ENCODE peak calls at places on chromosomes 4 and X, in seven cellular contexts. W, Y, D, T, B, V and K are unnamed samples.

GRCh38 chr4:11408569-11408968 is 20.1 kb downstream of the HS3ST1 start:
- ATAC-seq in Y (no peak), V (no peak), W (no peak), D (no peak), T (no peak), B (no peak), K (peak; percentile 9)

GRCh38 chr4:24805036-24805435 is 9.7 kb downstream of the SOD3 start:
- ATAC-seq in B (no peak), W (no peak), D (no peak), V (peak; percentile 74), T (no peak), Y (peak; percentile 81), K (no peak)

GRCh38 chr4:6610856-6611430 is 29.5 kb upstream of the MRFAP1 start:
- ATAC-seq in D (no peak), Y (no peak), T (no peak), W (no peak), V (no peak), B (no peak), K (no peak)

GRCh38 chr4:184255361-184255760 is 37.7 kb upstream of the ENPP6 start:
- ATAC-seq in D (no peak), B (no peak), W (no peak), Y (no peak), T (no peak), V (no peak), K (no peak)

GRCh38 chr4:667545-667925 is 6.5 kb downstream of the ATP5ME start:
- ATAC-seq in V (no peak), Y (no peak), T (no peak), W (no peak), B (no peak), D (no peak), K (no peak)

GRCh38 chrX:110409925-110410324 is 51.3 kb downstream of the RTL9 start:
- ATAC-seq in B (peak; percentile 69), Y (no peak), T (no peak), D (no peak), V (no peak), W (no peak), K (peak; percentile 77)

GRCh38 chrX:114532093-114532805 is 51.6 kb upstream of the HTR2C start:
- ATAC-seq in B (no peak), T (no peak), V (no peak), W (no peak), Y (no peak), D (no peak), K (no peak)

GRCh38 chr4:915595-915994 is 16.5 kb downstream of the GAK start:
- ATAC-seq in V (peak; percentile 70), T (no peak), D (no peak), Y (peak; percentile 67), B (no peak), W (peak; percentile 63), K (no peak)

GRCh38 chrX:9647475-9647874 is 118.2 kb downstream of the GPR143 start:
- ATAC-seq in Y (no peak), D (no peak), T (no peak), W (no peak), B (no peak), V (no peak), K (no peak)

GRCh38 chr4:152024881-152025280 is 264.1 kb upstream of the GATB start:
- ATAC-seq in V (no peak), W (no peak), D (no peak), B (no peak), Y (no peak), T (peak; percentile 63), K (no peak)

GRCh38 chr4:113537183-113537977 is 224.2 kb downstream of the CAMK2D start:
- ATAC-seq in D (peak; percentile 57), T (no peak), Y (no peak), W (no peak), V (no peak), B (no peak), K (no peak)

GRCh38 chr4:74056114-74056857 is 17.8 kb upstream of the CXCL3 start:
- ATAC-seq in B (no peak), Y (peak; percentile 50), W (no peak), T (no peak), D (no peak), V (no peak), K (no peak)

GRCh38 chrX:85570496-85570895 is 191.0 kb upstream of the POF1B start:
- ATAC-seq in D (no peak), V (no peak), W (no peak), Y (no peak), T (no peak), B (no peak), K (no peak)

GRCh38 chr4:58265734-58266133 is 1155.5 kb upstream of the IGFBP7 start:
- ATAC-seq in B (no peak), W (no peak), Y (no peak), V (no peak), D (no peak), T (no peak), K (no peak)

GRCh38 chr4:102696763-102697162 is 64.0 kb downstream of the MANBA start:
- ATAC-seq in Y (peak; percentile 57), V (peak; percentile 45), B (no peak), D (no peak), T (no peak), W (no peak), K (no peak)

GRCh38 chr4:168844261-168845039 is 165.6 kb downstream of the CBR4 start:
- ATAC-seq in V (peak; percentile 32), D (peak; percentile 62), W (no peak), B (no peak), T (no peak), Y (peak; percentile 38), K (no peak)

GRCh38 chr4:126661194-126661593 is 971.6 kb upstream of the INTU start:
- ATAC-seq in D (no peak), B (no peak), T (no peak), V (no peak), W (no peak), Y (no peak), K (no peak)

GRCh38 chr4:90189128-90189527 is 61.9 kb downstream of the CCSER1 start:
- ATAC-seq in B (no peak), W (no peak), Y (no peak), V (no peak), T (no peak), D (no peak), K (no peak)

GRCh38 chrX:53992589-53992988 is 51.7 kb downstream of the PHF8 start:
- ATAC-seq in B (no peak), T (no peak), W (no peak), V (no peak), D (no peak), Y (no peak), K (no peak)

GRCh38 chr4:155964016-155964891 is 10.6 kb upstream of the CTSO start:
- ATAC-seq in D (peak; percentile 68), V (no peak), Y (no peak), W (no peak), T (no peak), B (no peak), K (no peak)

GRCh38 chr4:184906480-184907097 is 80.8 kb upstream of the ACSL1 start:
- ATAC-seq in Y (no peak), W (no peak), D (no peak), V (no peak), T (no peak), B (no peak), K (no peak)

GRCh38 chr4:15378493-15378892 is 49.3 kb upstream of the C1QTNF7 start:
- ATAC-seq in D (no peak), Y (no peak), T (no peak), W (no peak), V (no peak), B (no peak), K (no peak)

GRCh38 chr4:41029098-41029497 is 185.2 kb downstream of the APBB2 start:
- ATAC-seq in W (no peak), V (peak; percentile 41), Y (peak; percentile 25), B (no peak), T (no peak), D (peak; percentile 38), K (no peak)

GRCh38 chr4:73451404-73451803 is 15.4 kb downstream of the AFP start:
- ATAC-seq in V (no peak), Y (no peak), D (no peak), T (no peak), B (no peak), W (no peak), K (no peak)

GRCh38 chr4:138555107-138555506 is 313.0 kb upstream of the SLC7A11 start:
- ATAC-seq in V (no peak), W (no peak), Y (no peak), T (no peak), B (no peak), D (no peak), K (no peak)

GRCh38 chrX:38052096-38052495 is 45.7 kb downstream of the SYTL5 start:
- ATAC-seq in B (peak; percentile 95), D (no peak), W (no peak), V (no peak), Y (no peak), T (no peak), K (peak; percentile 93)

GRCh38 chrX:9339603-9340569 is 125.0 kb upstream of the TBL1X start:
- ATAC-seq in D (peak; percentile 17), T (no peak), B (no peak), Y (no peak), V (no peak), W (no peak), K (no peak)

GRCh38 chrX:16711219-16712115 is 1.0 kb downstream of the CTPS2 start:
- ATAC-seq in W (peak; percentile 3), D (peak; percentile 63), T (peak; percentile 14), B (no peak), V (no peak), Y (peak; percentile 14), K (no peak)

GRCh38 chrX:103347682-103348397 is 8.5 kb upstream of the TCEAL9 start:
- ATAC-seq in W (no peak), T (no peak), Y (no peak), V (no peak), D (no peak), B (no peak), K (no peak)

GRCh38 chr4:1766336-1767057 is 26.6 kb upstream of the FGFR3 start:
- ATAC-seq in B (no peak), D (no peak), T (no peak), V (peak; percentile 23), W (no peak), Y (peak; percentile 15), K (no peak)

GRCh38 chr4:98516042-98516440 is 142.4 kb downstream of the TSPAN5 start:
- ATAC-seq in V (peak; percentile 33), B (no peak), D (no peak), Y (peak; percentile 55), W (no peak), T (no peak), K (no peak)

GRCh38 chr4:55854132-55854531 is 684 bp downstream of the EXOC1 start:
- ATAC-seq in W (no peak), V (peak; percentile 22), T (no peak), Y (peak; percentile 6), D (no peak), B (no peak), K (no peak)